ENCODE peak calls at places on chromosome 5, in five cellular contexts. One of them, this sample, is unnamed.

GRCh38 chr5:33420946-33421345 is 19.8 kb upstream of the TARS1 start:
- DNase-seq in stromal cell of bone marrow: no peak
- DNase-seq in NCI-H2081: no peak
- DNase-seq in T47D: no peak
- DNase-seq in activated T-helper 1 cell treated with anti-CD3 and anti-CD28 coated beads, Interleukin-12 subunit alpha, Interleukin-12 subunit beta, Interleukin-2, Interleukin-4 antibody, amounts not matched to agents 30 ng/mL and 10 ng/mL and 1 ng/mL, durations not matched to agents 14 hours and 24 hours and 36 hours: no peak
- DNase-seq in this sample: no peak

GRCh38 chr5:91027316-91027937 is 355.7 kb downstream of the ARRDC3 start:
- DNase-seq in T47D: no peak
- DNase-seq in stromal cell of bone marrow: no peak
- DNase-seq in activated T-helper 1 cell treated with anti-CD3 and anti-CD28 coated beads, Interleukin-12 subunit alpha, Interleukin-12 subunit beta, Interleukin-2, Interleukin-4 antibody, amounts not matched to agents 30 ng/mL and 10 ng/mL and 1 ng/mL, durations not matched to agents 14 hours and 24 hours and 36 hours: no peak
- DNase-seq in NCI-H2081: peak; percentile 76
- DNase-seq in this sample: no peak

GRCh38 chr5:54484219-54484894 is 28.9 kb downstream of the HSPB3 start:
- DNase-seq in stromal cell of bone marrow: no peak
- DNase-seq in activated T-helper 1 cell treated with anti-CD3 and anti-CD28 coated beads, Interleukin-12 subunit alpha, Interleukin-12 subunit beta, Interleukin-2, Interleukin-4 antibody, amounts not matched to agents 30 ng/mL and 10 ng/mL and 1 ng/mL, durations not matched to agents 14 hours and 24 hours and 36 hours: no peak
- DNase-seq in NCI-H2081: no peak
- DNase-seq in T47D: peak; percentile 14
- DNase-seq in this sample: no peak

GRCh38 chr5:138653502-138653901 is 78.3 kb upstream of the HSPA9 start:
- DNase-seq in stromal cell of bone marrow: no peak
- DNase-seq in activated T-helper 1 cell treated with anti-CD3 and anti-CD28 coated beads, Interleukin-12 subunit alpha, Interleukin-12 subunit beta, Interleukin-2, Interleukin-4 antibody, amounts not matched to agents 30 ng/mL and 10 ng/mL and 1 ng/mL, durations not matched to agents 14 hours and 24 hours and 36 hours: no peak
- DNase-seq in T47D: peak; percentile 46
- DNase-seq in NCI-H2081: peak; percentile 8
- DNase-seq in this sample: no peak

GRCh38 chr5:150428106-150428876 is 15.6 kb upstream of the CD74 start:
- DNase-seq in T47D: no peak
- DNase-seq in NCI-H2081: no peak
- DNase-seq in stromal cell of bone marrow: no peak
- DNase-seq in activated T-helper 1 cell treated with anti-CD3 and anti-CD28 coated beads, Interleukin-12 subunit alpha, Interleukin-12 subunit beta, Interleukin-2, Interleukin-4 antibody, amounts not matched to agents 30 ng/mL and 10 ng/mL and 1 ng/mL, durations not matched to agents 14 hours and 24 hours and 36 hours: no peak
- DNase-seq in this sample: no peak

GRCh38 chr5:115977096-115977495 is 14.8 kb downstream of the LVRN start:
- DNase-seq in T47D: no peak
- DNase-seq in activated T-helper 1 cell treated with anti-CD3 and anti-CD28 coated beads, Interleukin-12 subunit alpha, Interleukin-12 subunit beta, Interleukin-2, Interleukin-4 antibody, amounts not matched to agents 30 ng/mL and 10 ng/mL and 1 ng/mL, durations not matched to agents 14 hours and 24 hours and 36 hours: no peak
- DNase-seq in stromal cell of bone marrow: no peak
- DNase-seq in NCI-H2081: no peak
- DNase-seq in this sample: no peak

GRCh38 chr5:53099546-53099945 is 10.0 kb downstream of the MOCS2 start:
- DNase-seq in stromal cell of bone marrow: no peak
- DNase-seq in NCI-H2081: no peak
- DNase-seq in activated T-helper 1 cell treated with anti-CD3 and anti-CD28 coated beads, Interleukin-12 subunit alpha, Interleukin-12 subunit beta, Interleukin-2, Interleukin-4 antibody, amounts not matched to agents 30 ng/mL and 10 ng/mL and 1 ng/mL, durations not matched to agents 14 hours and 24 hours and 36 hours: no peak
- DNase-seq in T47D: no peak
- DNase-seq in this sample: no peak

GRCh38 chr5:2703041-2703440 is 48.4 kb downstream of the IRX2 start:
- DNase-seq in NCI-H2081: no peak
- DNase-seq in T47D: no peak
- DNase-seq in activated T-helper 1 cell treated with anti-CD3 and anti-CD28 coated beads, Interleukin-12 subunit alpha, Interleukin-12 subunit beta, Interleukin-2, Interleukin-4 antibody, amounts not matched to agents 30 ng/mL and 10 ng/mL and 1 ng/mL, durations not matched to agents 14 hours and 24 hours and 36 hours: no peak
- DNase-seq in stromal cell of bone marrow: no peak
- DNase-seq in this sample: no peak

GRCh38 chr5:1726956-1727355 is 72.7 kb downstream of the MRPL36 start:
- DNase-seq in T47D: no peak
- DNase-seq in activated T-helper 1 cell treated with anti-CD3 and anti-CD28 coated beads, Interleukin-12 subunit alpha, Interleukin-12 subunit beta, Interleukin-2, Interleukin-4 antibody, amounts not matched to agents 30 ng/mL and 10 ng/mL and 1 ng/mL, durations not matched to agents 14 hours and 24 hours and 36 hours: no peak
- DNase-seq in stromal cell of bone marrow: no peak
- DNase-seq in NCI-H2081: no peak
- DNase-seq in this sample: peak; percentile 15

GRCh38 chr5:174693697-174694400 is 30.5 kb upstream of the MSX2 start:
- DNase-seq in activated T-helper 1 cell treated with anti-CD3 and anti-CD28 coated beads, Interleukin-12 subunit alpha, Interleukin-12 subunit beta, Interleukin-2, Interleukin-4 antibody, amounts not matched to agents 30 ng/mL and 10 ng/mL and 1 ng/mL, durations not matched to agents 14 hours and 24 hours and 36 hours: no peak
- DNase-seq in T47D: peak; percentile 54
- DNase-seq in stromal cell of bone marrow: no peak
- DNase-seq in NCI-H2081: no peak
- DNase-seq in this sample: peak; percentile 62

GRCh38 chr5:34496258-34496657 is 159.9 kb upstream of the RAI14 start:
- DNase-seq in NCI-H2081: no peak
- DNase-seq in T47D: no peak
- DNase-seq in activated T-helper 1 cell treated with anti-CD3 and anti-CD28 coated beads, Interleukin-12 subunit alpha, Interleukin-12 subunit beta, Interleukin-2, Interleukin-4 antibody, amounts not matched to agents 30 ng/mL and 10 ng/mL and 1 ng/mL, durations not matched to agents 14 hours and 24 hours and 36 hours: no peak
- DNase-seq in stromal cell of bone marrow: no peak
- DNase-seq in this sample: no peak

GRCh38 chr5:163607256-163607655 is 101.8 kb downstream of the MAT2B start:
- DNase-seq in NCI-H2081: no peak
- DNase-seq in activated T-helper 1 cell treated with anti-CD3 and anti-CD28 coated beads, Interleukin-12 subunit alpha, Interleukin-12 subunit beta, Interleukin-2, Interleukin-4 antibody, amounts not matched to agents 30 ng/mL and 10 ng/mL and 1 ng/mL, durations not matched to agents 14 hours and 24 hours and 36 hours: no peak
- DNase-seq in T47D: no peak
- DNase-seq in stromal cell of bone marrow: no peak
- DNase-seq in this sample: no peak

GRCh38 chr5:149941795-149942194 is 2.8 kb downstream of the PDE6A start:
- DNase-seq in T47D: no peak
- DNase-seq in stromal cell of bone marrow: no peak
- DNase-seq in activated T-helper 1 cell treated with anti-CD3 and anti-CD28 coated beads, Interleukin-12 subunit alpha, Interleukin-12 subunit beta, Interleukin-2, Interleukin-4 antibody, amounts not matched to agents 30 ng/mL and 10 ng/mL and 1 ng/mL, durations not matched to agents 14 hours and 24 hours and 36 hours: no peak
- DNase-seq in NCI-H2081: no peak
- DNase-seq in this sample: no peak

GRCh38 chr5:175710361-175710760 is 52.5 kb downstream of the HRH2 start:
- DNase-seq in T47D: no peak
- DNase-seq in activated T-helper 1 cell treated with anti-CD3 and anti-CD28 coated beads, Interleukin-12 subunit alpha, Interleukin-12 subunit beta, Interleukin-2, Interleukin-4 antibody, amounts not matched to agents 30 ng/mL and 10 ng/mL and 1 ng/mL, durations not matched to agents 14 hours and 24 hours and 36 hours: no peak
- DNase-seq in NCI-H2081: no peak
- DNase-seq in stromal cell of bone marrow: no peak
- DNase-seq in this sample: no peak

This sample was measured in ureter.